ENCODE peak calls at places on chromosomes 12 and 14, in five cellular contexts. One of them, this sample, is unnamed.

GRCh38 chr14:51547260-51547659 is 104.5 kb upstream of the FRMD6 start:
- DNase-seq in astrocyte of the spinal cord: peak; percentile 100
- DNase-seq in lung: no peak
- DNase-seq in GM12865: no peak
- DNase-seq in hepatocyte: peak; percentile 66
- DNase-seq in this sample: peak; percentile 99

GRCh38 chr12:57554453-57554852 is 4.6 kb downstream of the KIF5A start:
- DNase-seq in astrocyte of the spinal cord: no peak
- DNase-seq in lung: no peak
- DNase-seq in GM12865: no peak
- DNase-seq in hepatocyte: no peak
- DNase-seq in this sample: no peak

GRCh38 chr14:92325835-92326234 is 2.9 kb downstream of the SLC24A4 start:
- DNase-seq in astrocyte of the spinal cord: no peak
- DNase-seq in lung: no peak
- DNase-seq in GM12865: no peak
- DNase-seq in hepatocyte: no peak
- DNase-seq in this sample: no peak

GRCh38 chr12:4621511-4621910 is 27.3 kb downstream of the AKAP3 start:
- DNase-seq in astrocyte of the spinal cord: no peak
- DNase-seq in lung: no peak
- DNase-seq in GM12865: no peak
- DNase-seq in hepatocyte: no peak
- DNase-seq in this sample: no peak

GRCh38 chr12:112812598-112813406 is 21.3 kb downstream of the RPH3A start:
- DNase-seq in astrocyte of the spinal cord: no peak
- DNase-seq in lung: no peak
- DNase-seq in GM12865: no peak
- DNase-seq in hepatocyte: no peak
- DNase-seq in this sample: no peak

GRCh38 chr12:114764516-114764915 is 80.5 kb upstream of the TBX3 start:
- DNase-seq in astrocyte of the spinal cord: no peak
- DNase-seq in lung: no peak
- DNase-seq in GM12865: no peak
- DNase-seq in hepatocyte: no peak
- DNase-seq in this sample: no peak

GRCh38 chr14:20630340-20631022 is 11.0 kb downstream of the OR6S1 start:
- DNase-seq in astrocyte of the spinal cord: peak; percentile 37
- DNase-seq in lung: no peak
- DNase-seq in GM12865: peak; percentile 84
- DNase-seq in hepatocyte: peak; percentile 74
- DNase-seq in this sample: no peak

GRCh38 chr12:50283230-50283923 is at the start of gene LIMA1:
- DNase-seq in astrocyte of the spinal cord: peak; percentile 76
- DNase-seq in lung: peak; percentile 90
- DNase-seq in GM12865: peak; percentile 91
- DNase-seq in hepatocyte: peak; percentile 96
- DNase-seq in this sample: peak; percentile 27

GRCh38 chr12:131018808-131019397 is 65.2 kb downstream of the ADGRD1 start:
- DNase-seq in astrocyte of the spinal cord: no peak
- DNase-seq in lung: no peak
- DNase-seq in GM12865: no peak
- DNase-seq in hepatocyte: no peak
- DNase-seq in this sample: no peak

GRCh38 chr12:119594772-119595445 is 1.3 kb downstream of the TMEM233 start:
- DNase-seq in astrocyte of the spinal cord: peak; percentile 13
- DNase-seq in lung: no peak
- DNase-seq in GM12865: no peak
- DNase-seq in hepatocyte: no peak
- DNase-seq in this sample: peak; percentile 34
- H3K4me3 ChIP-seq in astrocyte of the spinal cord: peak overlapping the region; percentile 47
- H3K4me3 ChIP-seq in lung: peak overlapping the region; percentile 62
- H3K4me3 ChIP-seq in GM12865: no peak overlapping the region
- H3K4me3 ChIP-seq in hepatocyte: no peak overlapping the region
- H3K4me3 ChIP-seq in this sample: peak overlapping the region; percentile 60

GRCh38 chr12:31966558-31967205 is 7.5 kb downstream of the RESF1 start:
- DNase-seq in astrocyte of the spinal cord: no peak
- DNase-seq in lung: no peak
- DNase-seq in GM12865: no peak
- DNase-seq in hepatocyte: no peak
- DNase-seq in this sample: no peak
- H3K4me3 ChIP-seq in astrocyte of the spinal cord: no peak overlapping the region
- H3K4me3 ChIP-seq in lung: no peak overlapping the region
- H3K4me3 ChIP-seq in GM12865: no peak overlapping the region
- H3K4me3 ChIP-seq in hepatocyte: no peak overlapping the region
- H3K4me3 ChIP-seq in this sample: no peak overlapping the region

GRCh38 chr12:31016057-31016456 is 57.6 kb upstream of the DDX11 start:
- DNase-seq in astrocyte of the spinal cord: no peak
- DNase-seq in lung: no peak
- DNase-seq in GM12865: no peak
- DNase-seq in hepatocyte: no peak
- DNase-seq in this sample: no peak
- H3K4me3 ChIP-seq in astrocyte of the spinal cord: no peak overlapping the region
- H3K4me3 ChIP-seq in lung: no peak overlapping the region
- H3K4me3 ChIP-seq in GM12865: no peak overlapping the region
- H3K4me3 ChIP-seq in hepatocyte: no peak overlapping the region
- H3K4me3 ChIP-seq in this sample: no peak overlapping the region

GRCh38 chr12:100797246-100797645 is 2.7 kb downstream of the ANO4 start:
- DNase-seq in astrocyte of the spinal cord: no peak
- DNase-seq in lung: no peak
- DNase-seq in GM12865: no peak
- DNase-seq in hepatocyte: no peak
- DNase-seq in this sample: no peak

GRCh38 chr12:100795193-100796179 is 910 bp downstream of the ANO4 start:
- DNase-seq in astrocyte of the spinal cord: no peak
- DNase-seq in lung: no peak
- DNase-seq in GM12865: no peak
- DNase-seq in hepatocyte: no peak
- DNase-seq in this sample: no peak

GRCh38 chr12:100793182-100793581 is 1.4 kb upstream of the ANO4 start:
- DNase-seq in astrocyte of the spinal cord: peak; percentile 69
- DNase-seq in lung: no peak
- DNase-seq in GM12865: no peak
- DNase-seq in hepatocyte: no peak
- DNase-seq in this sample: peak; percentile 28

GRCh38 chr12:100796616-100797015 is 2.0 kb downstream of the ANO4 start:
- DNase-seq in astrocyte of the spinal cord: no peak
- DNase-seq in lung: no peak
- DNase-seq in GM12865: no peak
- DNase-seq in hepatocyte: no peak
- DNase-seq in this sample: no peak

DNA sequence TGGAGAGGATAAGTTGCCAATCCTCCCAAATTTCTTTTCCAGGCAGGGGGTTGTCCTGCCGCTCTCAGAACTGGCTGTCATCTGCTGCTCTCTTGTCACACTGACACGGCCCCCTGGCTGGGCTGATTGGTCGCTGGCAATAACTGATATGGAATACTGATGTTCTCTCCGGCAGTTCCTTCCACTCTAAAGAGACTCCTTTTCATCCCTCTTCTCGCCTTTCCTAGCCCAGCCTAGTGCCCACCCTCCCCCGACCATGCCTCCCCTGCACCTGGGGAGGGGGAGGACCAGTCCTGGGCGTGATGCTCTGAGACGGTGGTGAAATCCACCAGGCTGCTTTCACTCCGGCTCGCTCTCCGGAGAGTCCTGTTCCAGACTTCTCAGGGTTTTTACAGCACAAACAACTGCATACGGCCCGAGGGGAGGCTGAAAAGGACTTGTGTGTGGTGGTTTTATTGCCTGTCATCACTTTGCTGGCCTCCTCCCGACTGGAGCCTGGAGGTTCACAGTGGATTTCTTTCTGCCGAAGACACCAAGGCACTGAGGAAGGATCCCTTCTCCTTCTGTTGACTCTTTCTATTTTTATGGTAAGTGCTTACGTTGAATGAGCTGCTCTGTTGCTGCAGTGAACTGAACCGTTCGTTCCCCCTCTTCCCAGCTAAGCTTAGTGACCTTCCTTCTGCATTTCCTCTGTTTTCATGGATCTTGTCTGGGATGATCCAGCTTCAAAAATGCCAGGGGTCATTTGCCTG is at the start of gene ANO4:
- DNase-seq in astrocyte of the spinal cord: peak; percentile 37
- DNase-seq in lung: no peak
- DNase-seq in GM12865: no peak
- DNase-seq in hepatocyte: peak; percentile 53
- DNase-seq in this sample: peak; percentile 22
- H3K4me3 ChIP-seq in astrocyte of the spinal cord: peak within 1 kb of the TSS; percentile 36
- H3K4me3 ChIP-seq in lung: no peak within 1 kb of the TSS
- H3K4me3 ChIP-seq in GM12865: no peak within 1 kb of the TSS
- H3K4me3 ChIP-seq in hepatocyte: peak within 1 kb of the TSS; percentile 7
- H3K4me3 ChIP-seq in this sample: peak within 1 kb of the TSS; percentile 14

GRCh38 chr12:116881867-116882507 is 746 bp upstream of the HRK start:
- DNase-seq in astrocyte of the spinal cord: no peak
- DNase-seq in lung: no peak
- DNase-seq in GM12865: no peak
- DNase-seq in hepatocyte: no peak
- DNase-seq in this sample: no peak
- H3K4me3 ChIP-seq in astrocyte of the spinal cord: no peak overlapping the region
- H3K4me3 ChIP-seq in lung: no peak overlapping the region
- H3K4me3 ChIP-seq in GM12865: no peak overlapping the region
- H3K4me3 ChIP-seq in hepatocyte: no peak overlapping the region
- H3K4me3 ChIP-seq in this sample: peak overlapping the region; percentile 22

GRCh38 chr14:105376521-105377440 is 21.6 kb upstream of the TEX22 start:
- DNase-seq in astrocyte of the spinal cord: no peak
- DNase-seq in lung: no peak
- DNase-seq in GM12865: no peak
- DNase-seq in hepatocyte: no peak
- DNase-seq in this sample: no peak

GRCh38 chr14:105375635-105376057 is 22.7 kb upstream of the TEX22 start:
- DNase-seq in astrocyte of the spinal cord: no peak
- DNase-seq in lung: no peak
- DNase-seq in GM12865: peak; percentile 22
- DNase-seq in hepatocyte: no peak
- DNase-seq in this sample: no peak

GRCh38 chr14:105377555-105378182 is 20.7 kb upstream of the TEX22 start:
- DNase-seq in astrocyte of the spinal cord: no peak
- DNase-seq in lung: no peak
- DNase-seq in GM12865: no peak
- DNase-seq in hepatocyte: no peak
- DNase-seq in this sample: no peak

GRCh38 chr14:105378199-105378598 is 20.1 kb upstream of the TEX22 start:
- DNase-seq in astrocyte of the spinal cord: no peak
- DNase-seq in lung: no peak
- DNase-seq in GM12865: no peak
- DNase-seq in hepatocyte: no peak
- DNase-seq in this sample: no peak

DNA sequence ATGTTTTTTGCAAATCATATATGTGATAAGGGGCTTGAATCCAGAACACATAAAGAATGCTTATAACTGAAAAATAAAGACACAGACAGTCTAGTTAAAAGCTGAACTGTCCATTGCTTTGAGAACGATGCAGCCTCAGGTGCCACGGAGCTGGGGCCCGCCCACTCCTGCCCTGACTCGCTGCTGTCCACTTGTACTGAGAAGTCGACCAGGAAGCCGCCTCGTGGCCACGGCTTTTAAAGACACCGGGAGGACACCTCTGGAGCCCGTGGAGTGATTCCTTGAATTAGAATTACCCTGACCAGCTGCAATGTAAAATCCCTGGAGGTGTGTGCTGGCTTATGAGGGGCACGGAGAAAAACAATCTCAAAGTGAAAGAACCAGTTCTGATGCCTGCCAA is 23.9 kb upstream of the TEX22 start:
- DNase-seq in astrocyte of the spinal cord: no peak
- DNase-seq in lung: no peak
- DNase-seq in GM12865: no peak
- DNase-seq in hepatocyte: no peak
- DNase-seq in this sample: no peak
- H3K4me3 ChIP-seq in astrocyte of the spinal cord: no peak overlapping the region
- H3K4me3 ChIP-seq in lung: no peak overlapping the region
- H3K4me3 ChIP-seq in GM12865: no peak overlapping the region
- H3K4me3 ChIP-seq in hepatocyte: no peak overlapping the region
- H3K4me3 ChIP-seq in this sample: no peak overlapping the region

GRCh38 chr12:62249419-62249818 is 10.8 kb upstream of the USP15 start:
- DNase-seq in astrocyte of the spinal cord: no peak
- DNase-seq in lung: no peak
- DNase-seq in GM12865: no peak
- DNase-seq in hepatocyte: no peak
- DNase-seq in this sample: no peak
- H3K4me3 ChIP-seq in astrocyte of the spinal cord: no peak overlapping the region
- H3K4me3 ChIP-seq in lung: no peak overlapping the region
- H3K4me3 ChIP-seq in GM12865: no peak overlapping the region
- H3K4me3 ChIP-seq in hepatocyte: no peak overlapping the region
- H3K4me3 ChIP-seq in this sample: no peak overlapping the region